ENCODE peak calls at places on chromosomes 16 and 17, in eight cellular contexts. D is H9, A is HFF-Myc, G is foreskin fibroblast, H is GM12865, M is aorta, E is NB4, L is astrocyte of the spinal cord. T is an unnamed sample.

GRCh38 chr17:77907497-77908120 is 50.9 kb upstream of the TNRC6C start:
- DNase-seq in M (peak; percentile 57), A (no peak), E (no peak), H (no peak), G (no peak), L (no peak), D (peak; percentile 44), T (peak; percentile 1)

GRCh38 chr16:87140211-87141200 is 176.7 kb downstream of the C16orf95 start:
- DNase-seq in E (no peak), M (peak; percentile 68), A (no peak), G (no peak), D (no peak), L (no peak), H (no peak), T (no peak)

GRCh38 chr17:27559996-27560481 is 70.9 kb upstream of the LGALS9 start:
- DNase-seq in L (peak; percentile 93), E (no peak), G (peak; percentile 82), A (peak; percentile 75), D (no peak), M (peak; percentile 85), H (no peak), T (no peak)

GRCh38 chr16:55710466-55710865 is 54.7 kb downstream of the SLC6A2 start:
- DNase-seq in H (no peak), D (peak; percentile 33), G (peak; percentile 10), A (no peak), L (no peak), M (no peak), E (peak; percentile 28), T (peak; percentile 64)

GRCh38 chr17:74032222-74032621 is 171.3 kb upstream of the RPL38 start:
- DNase-seq in H (no peak), M (peak; percentile 44), G (no peak), A (no peak), E (no peak), D (no peak), L (no peak), T (no peak)

GRCh38 chr17:73476890-73477350 is 165.1 kb upstream of the CDC42EP4 start:
- DNase-seq in M (no peak), A (no peak), L (no peak), E (no peak), G (no peak), D (no peak), H (no peak), T (no peak)

GRCh38 chr16:67249762-67250327 is 1.1 kb downstream of the SLC9A5 start:
- DNase-seq in E (no peak), L (no peak), D (no peak), M (peak; percentile 30), A (no peak), H (no peak), G (peak; percentile 33), T (no peak)

GRCh38 chr17:40035162-40035559 is 19.0 kb downstream of the MED24 start:
- DNase-seq in L (peak; percentile 53), H (no peak), G (peak; percentile 81), D (peak; percentile 91), M (no peak), E (peak; percentile 47), A (no peak), T (peak; percentile 88)

GRCh38 chr16:13441675-13442074 is 478.3 kb upstream of the ERCC4 start:
- DNase-seq in A (no peak), G (no peak), H (peak; percentile 81), E (no peak), L (no peak), D (no peak), M (no peak), T (no peak)

GRCh38 chr16:8262299-8262698 is 328.0 kb downstream of the TMEM114 start:
- DNase-seq in M (no peak), A (no peak), L (no peak), D (no peak), G (no peak), H (no peak), E (no peak), T (no peak)

GRCh38 chr17:49018673-49019215 is 21.6 kb downstream of the IGF2BP1 start:
- DNase-seq in D (peak; percentile 2), M (no peak), E (no peak), A (no peak), H (no peak), G (no peak), L (no peak), T (peak; percentile 37)